ENCODE peak calls at places on chromosomes 11 and 22, in six cellular contexts. J is CD8-positive, alpha-beta T cell; Z is GM10248; E is body of pancreas; W is HFFc6; B is WTC11. Q is an unnamed sample.

GRCh38 chr11:67648796-67649613 is 1.5 kb downstream of the ACY3 start:
- DNase-seq in J (no peak), B (peak), E (no peak), W (no peak), Z (no peak), Q (no peak)

GRCh38 chr11:27183672-27184457 is 143.2 kb downstream of the BBOX1 start:
- DNase-seq in B (peak), J (no peak), E (peak), Z (peak), W (peak), Q (peak)

GRCh38 chr11:131906963-131907362 is 536.5 kb downstream of the NTM start:
- DNase-seq in W (no peak), B (no peak), J (no peak), E (no peak), Z (no peak), Q (no peak)

GRCh38 chr11:20444537-20444936 is 57.0 kb downstream of the PRMT3 start:
- DNase-seq in E (no peak), J (no peak), B (no peak), Z (no peak), W (no peak), Q (no peak)

GRCh38 chr22:39913321-39913720 is 12.4 kb downstream of the GRAP2 start:
- DNase-seq in E (no peak), Z (no peak), W (no peak), J (no peak), B (no peak), Q (no peak)

GRCh38 chr11:75719639-75720239 is 2.1 kb downstream of the MOGAT2 start:
- DNase-seq in E (no peak), W (no peak), J (no peak), Z (no peak), B (no peak), Q (no peak)

GRCh38 chr11:7628660-7629059 is 44.6 kb downstream of the CYB5R2 start:
- DNase-seq in W (no peak), E (no peak), B (no peak), Z (no peak), J (no peak), Q (no peak)

GRCh38 chr11:14620027-14620511 is 23.5 kb upstream of the PDE3B start:
- DNase-seq in W (no peak), E (no peak), Z (no peak), J (no peak), B (no peak), Q (peak)

GRCh38 chr22:43862074-43862881 is at the start of gene SULT4A1:
- DNase-seq in B (peak), W (no peak), J (no peak), E (peak), Z (no peak), Q (no peak)

GRCh38 chr22:17411213-17411612 is 42.0 kb downstream of the CECR2 start:
- DNase-seq in Z (no peak), B (no peak), W (no peak), J (no peak), E (no peak), Q (no peak)

GRCh38 chr11:3177931-3178330 is 12.8 kb upstream of the OSBPL5 start:
- DNase-seq in Z (no peak), J (no peak), E (no peak), B (no peak), W (peak), Q (no peak)

GRCh38 chr11:17572791-17573460 is 25.9 kb downstream of the OTOG start:
- DNase-seq in Z (no peak), B (peak), J (no peak), E (no peak), W (no peak), Q (no peak)

GRCh38 chr11:66595245-66595904 is 2.4 kb downstream of the CCS start:
- DNase-seq in Z (no peak), W (no peak), E (peak), J (no peak), B (no peak), Q (no peak)

GRCh38 chr11:134289789-134290188 is 13.6 kb downstream of the GLB1L3 start:
- DNase-seq in Z (no peak), E (no peak), J (no peak), W (no peak), B (peak), Q (no peak)

GRCh38 chr11:77244277-77245014 is 57.0 kb downstream of the GDPD4 start:
- DNase-seq in J (no peak), Z (no peak), B (no peak), E (no peak), W (peak), Q (peak)

GRCh38 chr11:94553938-94554337 is 10.2 kb downstream of the FUT4 start:
- DNase-seq in W (peak), J (no peak), E (peak), B (no peak), Z (no peak), Q (no peak)

GRCh38 chr11:1310772-1311468 is 1.5 kb upstream of the TOLLIP start:
- DNase-seq in E (no peak), J (peak), Z (peak), B (no peak), W (no peak), Q (no peak)

GRCh38 chr11:33682446-33682845 is 18.2 kb downstream of the C11orf91 start:
- DNase-seq in Z (no peak), W (no peak), B (no peak), J (no peak), E (no peak), Q (no peak)
- TF ChIP-seq CTCF in Z (no peak), W (peak), B (no peak), J (no peak), E (no peak), Q (peak)

DNA sequence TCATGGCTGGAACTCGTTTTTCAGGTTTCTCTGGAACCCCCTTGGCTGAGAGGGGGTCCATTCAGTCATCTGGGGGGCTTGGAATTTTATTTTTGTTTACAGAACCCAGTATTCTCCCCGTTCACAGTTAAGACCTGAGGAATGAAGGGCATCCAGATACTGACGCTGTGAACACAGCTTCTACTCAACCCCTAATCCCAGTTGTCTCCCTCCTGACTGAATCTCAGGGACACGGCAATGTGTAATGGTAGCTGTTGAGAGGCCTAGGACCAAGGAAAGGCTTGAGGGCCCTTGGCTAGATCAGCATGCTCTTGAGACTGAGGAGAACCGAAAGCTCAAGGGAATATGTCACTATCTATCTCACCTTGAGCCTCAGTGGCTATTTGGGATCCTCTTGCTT is 113.6 kb downstream of the SWAP70 start:
- DNase-seq in E (no peak), J (no peak), B (no peak), Z (no peak), W (no peak), Q (no peak)
- TF ChIP-seq CTCF in E (no peak), J (no peak), B (no peak), Z (no peak), W (no peak), Q (no peak)

GRCh38 chr11:117189941-117190544 is 9.1 kb upstream of the TAGLN start:
- DNase-seq in J (no peak), W (no peak), E (no peak), Z (peak), B (no peak), Q (no peak)
- TF ChIP-seq CTCF in J (no peak), W (no peak), E (no peak), Z (no peak), B (no peak), Q (no peak)

DNA sequence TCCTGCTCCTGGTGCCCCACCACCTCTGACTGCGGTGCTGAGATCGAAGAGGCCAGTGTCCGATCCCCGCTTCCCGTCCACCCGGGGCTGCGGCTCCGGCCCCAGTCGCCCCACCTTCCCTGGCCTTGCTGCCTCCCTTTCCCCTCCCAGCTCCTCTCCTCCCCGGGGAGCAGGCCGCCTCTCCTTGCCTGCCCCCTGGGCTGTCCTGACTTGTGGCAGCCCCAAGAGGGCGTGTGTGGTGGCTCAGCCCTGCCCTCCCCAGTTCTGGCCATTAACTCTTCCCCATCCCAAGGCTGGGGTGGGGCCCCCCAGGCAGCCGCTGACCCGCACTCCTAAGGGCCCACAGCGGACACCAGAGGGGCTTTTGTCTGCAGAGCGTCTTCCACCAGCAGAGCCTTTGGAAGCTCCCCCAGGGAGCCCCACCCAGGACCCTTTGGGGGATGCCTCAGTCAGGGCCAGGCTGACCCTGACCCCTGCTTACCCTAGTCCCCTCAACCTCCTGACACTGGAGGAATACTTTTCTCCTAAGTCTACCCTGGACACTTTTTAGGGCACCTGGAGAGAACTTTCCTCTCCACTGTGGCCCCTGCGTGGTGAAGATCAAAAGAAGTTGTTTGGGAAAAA is 16.7 kb downstream of the RTN4RL2 start:
- DNase-seq in B (peak), E (peak), J (no peak), Z (peak), W (peak), Q (no peak)
- TF ChIP-seq CTCF in B (peak), E (peak), J (peak), Z (peak), W (peak), Q (peak)

DNA sequence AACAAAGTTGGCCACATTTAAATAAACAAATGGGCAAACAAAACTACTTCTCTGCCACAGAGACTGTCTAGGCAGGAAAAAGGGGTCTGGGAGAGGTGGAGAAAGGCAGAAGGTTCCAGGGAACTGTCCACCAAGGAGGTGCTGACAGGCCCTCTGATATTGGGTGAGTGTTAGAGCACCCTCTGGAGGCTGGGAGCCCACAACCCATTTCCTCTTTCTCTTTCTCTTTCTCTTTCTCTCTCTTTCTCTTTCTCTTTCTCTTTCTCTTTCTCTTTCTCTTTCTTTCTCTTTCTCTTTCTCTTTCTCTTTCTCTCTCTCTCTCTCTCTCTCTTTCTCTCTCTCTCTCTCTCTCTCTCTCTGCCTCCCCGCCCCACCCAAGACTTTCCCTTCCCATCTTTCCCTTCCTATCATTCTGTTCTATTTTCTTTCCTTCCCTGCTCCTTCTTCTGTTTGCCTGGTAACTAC is 912.8 kb downstream of the DLG2 start:
- DNase-seq in E (peak), B (peak), Z (peak), J (no peak), W (no peak), Q (no peak)
- TF ChIP-seq CTCF in E (peak), B (peak), Z (no peak), J (no peak), W (no peak), Q (peak)

GRCh38 chr11:84795698-84796097 is 831.4 kb downstream of the DLG2 start:
- DNase-seq in E (no peak), J (no peak), W (no peak), Z (no peak), B (no peak), Q (no peak)

GRCh38 chr11:84794663-84795443 is 832.3 kb downstream of the DLG2 start:
- DNase-seq in E (no peak), W (no peak), Z (no peak), J (no peak), B (no peak), Q (no peak)

GRCh38 chr11:84804026-84804425 is 823.1 kb downstream of the DLG2 start:
- DNase-seq in B (no peak), E (no peak), Z (no peak), J (no peak), W (no peak), Q (no peak)

GRCh38 chr11:84806354-84806753 is 820.8 kb downstream of the DLG2 start:
- DNase-seq in B (no peak), Z (no peak), E (no peak), J (no peak), W (no peak), Q (no peak)

DNA sequence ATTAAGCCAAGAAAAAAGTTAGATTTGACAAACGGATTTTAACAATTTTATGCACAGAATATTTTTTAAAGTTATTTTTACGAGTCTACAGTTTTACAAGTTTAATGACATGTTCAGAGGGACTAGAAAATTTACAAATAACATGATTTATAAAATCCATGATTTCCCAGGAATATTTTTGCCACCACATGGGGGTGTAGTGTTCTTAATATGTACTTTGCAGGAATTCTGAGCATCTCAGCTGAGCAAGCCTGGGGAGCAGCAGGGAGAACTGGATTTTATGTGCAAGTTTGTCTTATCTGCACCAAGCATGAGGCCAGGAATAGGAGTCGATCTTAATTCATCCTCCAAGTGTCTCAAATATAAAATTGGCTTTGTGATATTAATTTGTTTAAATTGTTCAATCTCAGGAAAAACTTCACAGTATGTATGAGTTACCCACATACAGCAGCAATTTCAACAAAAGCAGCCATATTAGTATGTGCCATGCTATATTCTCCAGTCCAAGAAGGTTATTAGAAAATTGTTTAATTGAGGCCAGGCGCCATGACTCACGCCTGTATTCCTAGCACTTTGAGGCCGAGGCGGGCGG is 826.3 kb downstream of the DLG2 start:
- DNase-seq in W (peak), Z (no peak), B (no peak), E (no peak), J (no peak), Q (peak)
- TF ChIP-seq CTCF in W (peak), Z (no peak), B (no peak), E (no peak), J (no peak), Q (peak)

GRCh38 chr11:37712246-37712645 is 1114.2 kb upstream of the RAG2 start:
- DNase-seq in J (no peak), B (no peak), W (no peak), Z (no peak), E (no peak), Q (no peak)
- TF ChIP-seq CTCF in J (no peak), B (no peak), W (peak), Z (no peak), E (no peak), Q (no peak)

GRCh38 chr22:22576244-22576988 is 17.4 kb upstream of the PRAME start:
- DNase-seq in B (peak), Z (peak), E (peak), J (no peak), W (peak), Q (no peak)
- TF ChIP-seq CTCF in B (peak), Z (peak), E (peak), J (peak), W (peak), Q (peak)

DNA sequence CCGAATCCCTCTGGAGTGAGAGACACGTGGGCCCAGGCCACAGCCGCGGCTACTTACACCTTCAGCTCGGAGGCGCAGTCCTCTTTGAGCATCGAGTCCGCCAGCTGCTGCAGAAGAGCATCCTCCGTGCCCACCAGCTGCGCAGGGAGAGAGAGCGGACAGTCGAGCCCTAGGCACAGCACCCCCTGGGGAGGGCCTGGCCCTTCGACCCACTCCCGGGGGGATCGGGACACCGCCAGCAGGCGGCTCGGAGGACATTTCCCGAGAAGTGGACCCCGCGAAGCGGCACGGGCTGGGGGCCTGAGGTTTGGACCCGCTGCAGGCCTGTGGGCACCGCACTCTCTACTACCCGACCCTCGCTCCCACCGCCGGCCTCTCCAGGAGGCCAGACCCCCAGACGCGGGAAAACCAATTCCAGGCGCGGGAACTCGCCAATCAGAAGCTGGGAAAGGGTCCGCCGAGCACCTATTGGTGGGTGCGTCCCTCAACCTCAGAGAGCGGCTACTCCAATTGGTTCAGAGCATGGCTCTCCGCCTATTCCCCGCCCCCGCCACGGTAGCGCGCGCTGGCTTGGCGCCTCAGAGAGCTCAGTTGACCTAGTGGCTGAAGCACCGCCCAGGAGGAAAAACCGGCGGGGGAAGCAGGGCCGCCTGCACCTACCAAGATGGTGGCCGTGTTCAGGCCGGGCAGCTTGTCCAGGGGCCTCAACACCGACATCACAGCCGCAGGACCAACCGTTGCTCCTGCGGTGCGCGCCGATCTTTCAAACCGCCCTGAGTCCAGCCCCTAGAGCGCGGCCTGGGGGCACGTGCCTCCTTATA is at the start of gene CENPM:
- DNase-seq in J (peak), W (peak), B (peak), Z (peak), E (peak), Q (peak)
- TF ChIP-seq CTCF in J (no peak), W (peak), B (no peak), Z (no peak), E (peak), Q (peak)

GRCh38 chr11:118921121-118921928 is 4.4 kb downstream of the BCL9L start:
- DNase-seq in J (no peak), E (peak), W (peak), Z (no peak), B (no peak), Q (peak)
- TF ChIP-seq CTCF in J (no peak), E (no peak), W (no peak), Z (no peak), B (no peak), Q (no peak)

Q was measured in AG09319.